ENCODE peak calls at places on chromosomes 2 and 18, in eight cellular contexts. Z is activated CD4-positive, CD25-positive, alpha-beta regulatory T cell; N is lung microvascular endothelial cell; K is skeletal muscle cell; S is C1 segment of cervical spinal cord; L is stimulated activated CD4-positive, alpha-beta T cell treated with anti-CD3 and anti-CD28 coated beads, TNF-alpha, amount 100 ng/mL, for 4 hours; O is HEK293T; X is central memory CD4-positive, alpha-beta T cell. G is an unnamed sample.

GRCh38 chr2:10405441-10405840 is 42.7 kb downstream of the ODC1 start:
- DNase-seq in Z (no peak), N (peak), K (peak), S (peak), L (no peak), O (no peak), X (no peak), G (no peak)

GRCh38 chr18:47492691-47493090 is 241.2 kb upstream of the SKOR2 start:
- DNase-seq in Z (no peak), N (no peak), K (no peak), S (no peak), L (no peak), O (no peak), X (no peak), G (no peak)

GRCh38 chr2:134395779-134396178 is 141.9 kb downstream of the MGAT5 start:
- DNase-seq in Z (no peak), N (no peak), K (no peak), S (no peak), L (no peak), O (no peak), X (no peak), G (no peak)

GRCh38 chr2:128727914-128728313 is 409.2 kb upstream of the HS6ST1 start:
- DNase-seq in Z (no peak), N (no peak), K (peak), S (no peak), L (no peak), O (no peak), X (no peak), G (no peak)

GRCh38 chr18:22604390-22604985 is 186.8 kb upstream of the CTAGE1 start:
- DNase-seq in Z (no peak), N (peak), K (no peak), S (no peak), L (no peak), O (no peak), X (no peak), G (no peak)

GRCh38 chr2:241154915-241155314 is 4.6 kb downstream of the PPP1R7 start:
- DNase-seq in Z (no peak), N (no peak), K (peak), S (no peak), L (no peak), O (no peak), X (no peak), G (no peak)

GRCh38 chr2:173327421-173327820 is 27.3 kb upstream of the CDCA7 start:
- DNase-seq in Z (no peak), N (no peak), K (no peak), S (no peak), L (no peak), O (no peak), X (no peak), G (no peak)

GRCh38 chr2:68466361-68466777 is 725 bp downstream of the FBXO48 start:
- DNase-seq in Z (no peak), N (peak), K (peak), S (no peak), L (peak), O (peak), X (peak), G (peak)

GRCh38 chr2:102114290-102114721 is 28.2 kb upstream of the IL1R1 start:
- DNase-seq in Z (no peak), N (peak), K (peak), S (no peak), L (no peak), O (no peak), X (no peak), G (no peak)

GRCh38 chr2:96665083-96665569 is 22.6 kb downstream of the FER1L5 start:
- DNase-seq in Z (no peak), N (peak), K (peak), S (no peak), L (no peak), O (no peak), X (no peak), G (no peak)

GRCh38 chr2:232929303-232930123 is 59.4 kb downstream of the SNORC start:
- DNase-seq in Z (no peak), N (no peak), K (no peak), S (no peak), L (no peak), O (no peak), X (no peak), G (no peak)

GRCh38 chr2:64951306-64951953 is 37.8 kb upstream of the SLC1A4 start:
- DNase-seq in Z (no peak), N (no peak), K (no peak), S (no peak), L (no peak), O (no peak), X (no peak), G (no peak)

GRCh38 chr2:160271166-160272086 is 71.4 kb upstream of the ITGB6 start:
- DNase-seq in Z (no peak), N (no peak), K (no peak), S (peak), L (no peak), O (no peak), X (no peak), G (no peak)

GRCh38 chr2:85342156-85342555 is 12.2 kb downstream of the RETSAT start:
- DNase-seq in Z (no peak), N (no peak), K (no peak), S (no peak), L (no peak), O (no peak), X (no peak), G (no peak)

GRCh38 chr2:97708608-97709007 is 4.8 kb upstream of the ZAP70 start:
- DNase-seq in Z (no peak), N (no peak), K (no peak), S (no peak), L (no peak), O (no peak), X (no peak), G (no peak)

GRCh38 chr2:200447139-200447855 is 62.6 kb downstream of the KCTD18 start:
- DNase-seq in Z (no peak), N (peak), K (no peak), S (no peak), L (no peak), O (no peak), X (no peak), G (no peak)

GRCh38 chr2:8537572-8538155 is 144.2 kb upstream of the ID2 start:
- DNase-seq in Z (no peak), N (no peak), K (no peak), S (no peak), L (no peak), O (no peak), X (no peak), G (no peak)

GRCh38 chr2:66428986-66429612 is 5.8 kb upstream of the MEIS1 start:
- DNase-seq in Z (no peak), N (peak), K (no peak), S (peak), L (no peak), O (no peak), X (no peak), G (no peak)

GRCh38 chr2:109632158-109632789 is 18.1 kb downstream of the SOWAHC start:
- DNase-seq in Z (no peak), N (no peak), K (no peak), S (no peak), L (no peak), O (no peak), X (no peak), G (no peak)

GRCh38 chr2:100978582-100979051 is 23.5 kb upstream of the RPL31 start:
- DNase-seq in Z (no peak), N (peak), K (no peak), S (no peak), L (no peak), O (no peak), X (no peak), G (no peak)

GRCh38 chr2:182868049-182868422 is 1.6 kb upstream of the FRZB start:
- DNase-seq in Z (no peak), N (no peak), K (no peak), S (no peak), L (no peak), O (no peak), X (no peak), G (no peak)

GRCh38 chr2:173647681-173648350 is 293.1 kb downstream of the CDCA7 start:
- DNase-seq in Z (no peak), N (no peak), K (peak), S (no peak), L (no peak), O (no peak), X (no peak), G (no peak)

GRCh38 chr2:88090446-88091283 is 23.0 kb downstream of the SMYD1 start:
- DNase-seq in Z (no peak), N (no peak), K (no peak), S (no peak), L (peak), O (no peak), X (no peak), G (peak)

GRCh38 chr2:181394741-181395437 is 62.3 kb upstream of the ITGA4 start:
- DNase-seq in Z (no peak), N (no peak), K (no peak), S (no peak), L (no peak), O (no peak), X (no peak), G (no peak)

GRCh38 chr18:212780-213179 is 54.4 kb downstream of the USP14 start:
- DNase-seq in Z (no peak), N (no peak), K (no peak), S (no peak), L (no peak), O (no peak), X (no peak), G (no peak)

GRCh38 chr2:70472256-70472905 is 81.2 kb downstream of the TGFA start:
- DNase-seq in Z (no peak), N (no peak), K (no peak), S (no peak), L (no peak), O (peak), X (no peak), G (no peak)

GRCh38 chr18:63848159-63848558 is 39.3 kb upstream of the SERPINB2 start:
- DNase-seq in Z (no peak), N (peak), K (no peak), S (no peak), L (no peak), O (peak), X (no peak), G (no peak)

GRCh38 chr2:88055049-88055435 is 541 bp downstream of the KRCC1 start:
- DNase-seq in Z (no peak), N (peak), K (no peak), S (no peak), L (no peak), O (peak), X (no peak), G (no peak)

GRCh38 chr2:85709385-85709784 is 15.2 kb downstream of the GNLY start:
- DNase-seq in Z (no peak), N (peak), K (no peak), S (no peak), L (no peak), O (no peak), X (no peak), G (no peak)

GRCh38 chr2:64359892-64360657 is 93.9 kb upstream of the LGALSL start:
- DNase-seq in Z (no peak), N (peak), K (peak), S (no peak), L (peak), O (no peak), X (no peak), G (peak)

GRCh38 chr2:230650585-230651137 is 62.0 kb upstream of the CAB39 start:
- DNase-seq in Z (no peak), N (no peak), K (no peak), S (no peak), L (no peak), O (peak), X (no peak), G (no peak)

GRCh38 chr2:16290311-16291020 is 350.1 kb downstream of the MYCN start:
- DNase-seq in Z (no peak), N (no peak), K (no peak), S (no peak), L (no peak), O (no peak), X (no peak), G (no peak)

GRCh38 chr18:31977270-31977872 is 34.4 kb upstream of the TRAPPC8 start:
- DNase-seq in Z (no peak), N (peak), K (peak), S (peak), L (peak), O (peak), X (peak), G (no peak)

GRCh38 chr2:169767243-169767888 is 31.3 kb upstream of the SSB start:
- DNase-seq in Z (peak), N (peak), K (no peak), S (peak), L (peak), O (peak), X (peak), G (peak)

GRCh38 chr2:231111987-231112386 is 12.9 kb downstream of the HTR2B start:
- DNase-seq in Z (no peak), N (peak), K (no peak), S (no peak), L (no peak), O (no peak), X (no peak), G (no peak)

GRCh38 chr2:196823750-196824149 is 14.6 kb upstream of the C2orf66 start:
- DNase-seq in Z (no peak), N (peak), K (peak), S (no peak), L (no peak), O (no peak), X (no peak), G (no peak)

GRCh38 chr2:205892141-205893064 is 193.6 kb downstream of the INO80D start:
- DNase-seq in Z (no peak), N (peak), K (no peak), S (peak), L (no peak), O (no peak), X (no peak), G (no peak)

GRCh38 chr2:1286929-1287328 is 126.3 kb upstream of the TPO start:
- DNase-seq in Z (no peak), N (no peak), K (no peak), S (no peak), L (no peak), O (no peak), X (no peak), G (no peak)

GRCh38 chr2:180730976-180731375 is 249.4 kb upstream of the UBE2E3 start:
- DNase-seq in Z (no peak), N (no peak), K (peak), S (no peak), L (no peak), O (no peak), X (no peak), G (no peak)

G was measured in stimulated activated CD8-positive, alpha-beta memory T cell treated with anti-CD3 and anti-CD28 coated beads, Interleukin-15, amount 100 ng/mL, for 4 hours.